ENCODE peak calls at places on chromosome 19, in five cellular contexts. O is NT2/D1, D is HepG2, N is GM12878, V is H1. J is an unnamed sample.

GRCh38 chr19:39182174-39182505 is 14.6 kb upstream of the NCCRP1 start:
- DNase-seq in O (no peak), D (no peak), N (no peak), V (no peak), J (no peak)

GRCh38 chr19:1884291-1884718 is 991 bp downstream of the ABHD17A start:
- DNase-seq in O (no peak), D (no peak), N (no peak), V (no peak), J (no peak)

GRCh38 chr19:56167064-56167578 is 8.7 kb upstream of the GALP start:
- DNase-seq in O (no peak), D (no peak), N (no peak), V (no peak), J (no peak)

GRCh38 chr19:23526302-23526701 is 131.0 kb upstream of the ZNF91 start:
- DNase-seq in O (no peak), D (no peak), N (no peak), V (no peak), J (no peak)

GRCh38 chr19:31296741-31297390 is 52.4 kb downstream of the TSHZ3 start:
- DNase-seq in O (no peak), D (no peak), N (no peak), V (no peak), J (no peak)

GRCh38 chr19:19258589-19259338 is 14.3 kb downstream of the TM6SF2 start:
- DNase-seq in O (no peak), D (no peak), N (no peak), V (no peak), J (no peak)

GRCh38 chr19:50669319-50670101 is 20.3 kb downstream of the C19orf81 start:
- DNase-seq in O (no peak), D (no peak), N (no peak), V (peak; percentile 67), J (peak; percentile 60)

GRCh38 chr19:1968279-1969175 is 27.6 kb downstream of the CSNK1G2 start:
- DNase-seq in O (no peak), D (no peak), N (no peak), V (no peak), J (no peak)

GRCh38 chr19:30799854-30800755 is 427.9 kb downstream of the ZNF536 start:
- DNase-seq in O (peak; percentile 23), D (peak; percentile 3), N (no peak), V (peak; percentile 90), J (peak; percentile 81)

GRCh38 chr19:2376784-2377519 is 16.9 kb downstream of the TMPRSS9 start:
- DNase-seq in O (no peak), D (no peak), N (no peak), V (no peak), J (no peak)

GRCh38 chr19:31784631-31785237 is 435.5 kb upstream of the TSHZ3 start:
- DNase-seq in O (no peak), D (no peak), N (no peak), V (no peak), J (no peak)

GRCh38 chr19:19321143-19321577 is 531 bp downstream of the MAU2 start:
- DNase-seq in O (peak; percentile 20), D (peak; percentile 55), N (no peak), V (peak; percentile 53), J (no peak)

GRCh38 chr19:48591021-48591420 is 15.5 kb upstream of the SPACA4 start:
- DNase-seq in O (no peak), D (no peak), N (no peak), V (no peak), J (no peak)

GRCh38 chr19:28289294-28290063 is 923.5 kb downstream of the UQCRFS1 start:
- DNase-seq in O (no peak), D (no peak), N (no peak), V (no peak), J (no peak)

GRCh38 chr19:51511353-51511752 is 9.8 kb upstream of the SIGLEC12 start:
- DNase-seq in O (peak; percentile 6), D (peak; percentile 12), N (no peak), V (no peak), J (no peak)

GRCh38 chr19:472005-472858 is 11.4 kb upstream of the SHC2 start:
- DNase-seq in O (no peak), D (no peak), N (no peak), V (no peak), J (no peak)

GRCh38 chr19:33194884-33195710 is 967 bp downstream of the LRP3 start:
- DNase-seq in O (no peak), D (peak; percentile 67), N (no peak), V (peak; percentile 73), J (peak; percentile 40)

GRCh38 chr19:35908977-35909683 is 1.0 kb upstream of the TYROBP start:
- DNase-seq in O (no peak), D (no peak), N (no peak), V (no peak), J (no peak)

GRCh38 chr19:49188626-49189200 is 31.1 kb downstream of the TRPM4 start:
- DNase-seq in O (no peak), D (no peak), N (no peak), V (peak; percentile 62), J (peak; percentile 3)

GRCh38 chr19:16447015-16447384 is 24.8 kb downstream of the EPS15L1 start:
- DNase-seq in O (no peak), D (peak; percentile 80), N (peak; percentile 70), V (no peak), J (no peak)

GRCh38 chr19:40225440-40226305 is 816 bp downstream of the CCNP start:
- DNase-seq in O (no peak), D (peak; percentile 25), N (no peak), V (no peak), J (no peak)

GRCh38 chr19:6260912-6261636 is 18.7 kb downstream of the MLLT1 start:
- DNase-seq in O (peak; percentile 30), D (peak; percentile 28), N (no peak), V (peak; percentile 90), J (peak; percentile 66)

GRCh38 chr19:11164278-11164677 is 8.7 kb upstream of the SPC24 start:
- DNase-seq in O (no peak), D (no peak), N (no peak), V (no peak), J (no peak)

GRCh38 chr19:42431486-42431885 is 4.3 kb upstream of the LIPE start:
- DNase-seq in O (no peak), D (no peak), N (no peak), V (no peak), J (no peak)

GRCh38 chr19:42435316-42435715 is 7.4 kb downstream of the CXCL17 start:
- DNase-seq in O (no peak), D (no peak), N (no peak), V (no peak), J (no peak)

GRCh38 chr19:42428676-42429075 is 1.5 kb upstream of the LIPE start:
- DNase-seq in O (no peak), D (no peak), N (no peak), V (no peak), J (no peak)

GRCh38 chr19:42436006-42436405 is 6.7 kb downstream of the CXCL17 start:
- DNase-seq in O (no peak), D (peak; percentile 42), N (no peak), V (no peak), J (no peak)

DNA sequence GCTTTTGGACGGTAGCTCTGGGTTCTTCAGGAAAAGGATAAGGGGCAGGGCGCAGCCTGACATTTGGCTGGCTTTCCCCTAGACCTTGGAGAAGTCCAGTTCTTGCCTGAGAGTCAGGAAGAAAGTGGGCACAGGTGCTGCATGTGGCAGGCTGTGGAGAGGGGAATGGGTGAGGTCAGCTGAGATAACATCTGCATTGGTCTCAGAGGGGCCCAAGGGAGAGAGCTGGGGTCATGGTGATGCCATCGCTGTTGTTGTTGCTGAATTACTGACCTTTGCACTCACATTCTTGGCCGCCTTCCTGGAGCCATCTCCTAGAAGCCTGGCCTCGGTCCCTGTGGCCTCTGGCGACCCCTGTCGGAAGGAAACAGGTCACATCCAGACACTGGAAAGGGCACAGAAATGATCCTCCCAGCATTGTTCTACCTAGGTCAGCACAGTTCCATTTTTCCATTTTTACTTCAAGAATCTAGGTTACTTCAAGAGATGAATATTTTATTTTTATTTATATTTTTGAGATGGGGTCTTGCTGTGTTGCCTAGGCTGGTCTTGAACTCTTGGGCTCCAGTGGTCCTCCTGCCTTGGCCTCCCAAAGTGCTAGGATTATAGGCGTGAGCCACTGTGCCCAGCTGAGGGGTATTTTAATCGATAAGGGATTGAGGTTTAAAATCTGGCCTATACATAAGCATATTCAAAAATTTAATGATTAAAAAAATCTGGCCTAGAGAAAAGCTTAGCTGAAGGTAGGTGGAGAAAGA is 6.5 kb upstream of the LIPE start:
- DNase-seq in O (no peak), D (peak; percentile 95), N (no peak), V (peak; percentile 90), J (peak; percentile 71)
- TF ChIP-seq SUZ12 in O (no peak), D (no peak), N (no peak), V (no peak), J (no peak)

GRCh38 chr19:4233282-4233853 is 4.0 kb downstream of the EBI3 start:
- DNase-seq in O (no peak), D (peak; percentile 45), N (no peak), V (peak; percentile 98), J (peak; percentile 70)
- TF ChIP-seq SUZ12 in O (no peak), D (no peak), N (no peak), V (no peak), J (no peak)

GRCh38 chr19:17755533-17755885 is 4.2 kb downstream of the FCHO1 start:
- DNase-seq in O (no peak), D (no peak), N (no peak), V (no peak), J (no peak)

GRCh38 chr19:17757125-17757524 is 5.8 kb downstream of the FCHO1 start:
- DNase-seq in O (no peak), D (no peak), N (no peak), V (no peak), J (no peak)

GRCh38 chr19:17761148-17761547 is 9.9 kb downstream of the FCHO1 start:
- DNase-seq in O (no peak), D (no peak), N (no peak), V (no peak), J (no peak)

GRCh38 chr19:17755977-17756670 is 4.8 kb downstream of the FCHO1 start:
- DNase-seq in O (peak; percentile 72), D (no peak), N (peak; percentile 37), V (peak; percentile 89), J (peak; percentile 48)

DNA sequence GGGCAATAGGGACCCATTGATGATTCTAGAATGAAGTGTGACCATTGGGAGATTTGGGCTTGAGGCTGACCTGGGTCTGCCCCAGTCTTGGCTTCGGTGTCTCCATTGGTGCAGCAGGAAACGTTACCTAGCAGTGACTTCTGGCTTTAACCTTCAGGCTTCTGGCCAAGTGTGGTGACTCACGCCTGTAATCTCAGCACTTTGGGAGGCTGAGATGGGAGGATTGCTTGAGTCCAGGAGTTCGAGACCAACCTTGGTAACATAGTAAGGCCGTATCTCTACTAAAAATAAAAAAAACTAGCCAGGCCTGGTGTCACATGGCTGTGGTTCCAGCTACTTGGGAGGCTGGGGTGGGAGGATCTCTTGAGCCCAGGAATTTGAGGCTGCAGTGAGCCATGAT is 7.3 kb downstream of the FCHO1 start:
- DNase-seq in O (no peak), D (no peak), N (no peak), V (no peak), J (no peak)
- TF ChIP-seq SUZ12 in O (no peak), D (no peak), N (no peak), V (no peak), J (no peak)

GRCh38 chr19:44876930-44877530 is 14.0 kb upstream of the TOMM40 start:
- DNase-seq in O (no peak), D (no peak), N (no peak), V (no peak), J (no peak)

GRCh38 chr19:44872661-44873060 is 18.4 kb upstream of the TOMM40 start:
- DNase-seq in O (no peak), D (no peak), N (no peak), V (no peak), J (no peak)

GRCh38 chr19:44878119-44878865 is 12.8 kb upstream of the TOMM40 start:
- DNase-seq in O (no peak), D (no peak), N (no peak), V (no peak), J (no peak)

GRCh38 chr19:44874317-44874716 is 16.7 kb upstream of the TOMM40 start:
- DNase-seq in O (no peak), D (no peak), N (no peak), V (no peak), J (no peak)

GRCh38 chr19:44875666-44876418 is 15.2 kb upstream of the TOMM40 start:
- DNase-seq in O (no peak), D (no peak), N (no peak), V (no peak), J (no peak)
- TF ChIP-seq SUZ12 in O (no peak), D (no peak), N (no peak), V (no peak), J (no peak)

J was measured in HEK293T.